ENCODE peak calls at places on chromosomes 4 and X, in ten cellular contexts. E is SK-N-DZ; P is AG10803; Y is RCC 7860; L is aorta; M is HEK293T; N is hypothalamus; K is activated effector memory CD4-positive, alpha-beta T cell treated with anti-CD3 and anti-CD28 coated beads, Interleukin-2, amount 50 U/mL, for 16 hours; O is ovary; Q is HCT116. B is an unnamed sample.
A peak's percentile ranks its signal among the peaks of the same experiment; 100 is the strongest.

GRCh38 chrX:71606536-71607216 is 11.6 kb downstream of the CXCR3 start:
- DNase-seq in E (no peak), P (no peak), Y (no peak), L (peak; percentile 10), M (no peak), N (no peak), K (no peak), O (no peak), Q (no peak), B (no peak)

GRCh38 chrX:129744881-129745321 is 6.1 kb downstream of the XPNPEP2 start:
- DNase-seq in E (no peak), P (no peak), Y (no peak), L (no peak), M (no peak), N (no peak), K (peak; percentile 64), O (no peak), Q (no peak), B (no peak)

GRCh38 chrX:16869393-16870094 is 618 bp downstream of the RBBP7 start:
- DNase-seq in E (peak; percentile 18), P (peak; percentile 32), Y (peak; percentile 7), L (no peak), M (peak; percentile 71), N (no peak), K (peak; percentile 83), O (no peak), Q (no peak), B (no peak)

GRCh38 chr4:189206953-189207352 is 733.7 kb upstream of the FRG1 start:
- DNase-seq in E (no peak), P (no peak), Y (no peak), L (no peak), M (no peak), N (no peak), K (no peak), O (no peak), Q (no peak), B (no peak)

GRCh38 chrX:23394421-23394820 is 59.8 kb downstream of the PTCHD1 start:
- DNase-seq in E (no peak), P (no peak), Y (no peak), L (no peak), M (no peak), N (no peak), K (no peak), O (no peak), Q (no peak), B (no peak)

GRCh38 chrX:46328133-46328532 is 217.1 kb downstream of the ZNF674 start:
- DNase-seq in E (no peak), P (no peak), Y (no peak), L (no peak), M (no peak), N (no peak), K (no peak), O (no peak), Q (no peak), B (no peak)

GRCh38 chr4:70902577-70903281 is 560 bp downstream of the MOB1B start:
- DNase-seq in E (peak; percentile 30), P (peak; percentile 27), Y (no peak), L (no peak), M (peak; percentile 46), N (peak; percentile 56), K (no peak), O (no peak), Q (no peak), B (peak; percentile 56)

GRCh38 chr4:166501941-166502382 is 628.9 kb downstream of the TLL1 start:
- DNase-seq in E (no peak), P (no peak), Y (no peak), L (no peak), M (peak; percentile 35), N (no peak), K (no peak), O (no peak), Q (peak; percentile 39), B (no peak)

GRCh38 chr4:120007171-120007894 is 59.3 kb downstream of the MAD2L1 start:
- DNase-seq in E (no peak), P (peak; percentile 91), Y (no peak), L (no peak), M (no peak), N (no peak), K (no peak), O (no peak), Q (no peak), B (no peak)

GRCh38 chrX:43551590-43551989 is 104.5 kb upstream of the MAOA start:
- DNase-seq in E (no peak), P (no peak), Y (peak; percentile 10), L (no peak), M (no peak), N (no peak), K (no peak), O (no peak), Q (no peak), B (no peak)

GRCh38 chr4:100949350-100949935 is 397.9 kb downstream of the PPP3CA start:
- DNase-seq in E (no peak), P (peak; percentile 12), Y (no peak), L (no peak), M (no peak), N (no peak), K (no peak), O (no peak), Q (no peak), B (no peak)

GRCh38 chr4:99863804-99864203 is 30.4 kb downstream of the LAMTOR3 start:
- DNase-seq in E (no peak), P (peak; percentile 7), Y (no peak), L (no peak), M (no peak), N (no peak), K (no peak), O (no peak), Q (no peak), B (no peak)

GRCh38 chr4:47031713-47032404 is 492 bp downstream of the GABRB1 start:
- DNase-seq in E (peak; percentile 6), P (no peak), Y (no peak), L (no peak), M (no peak), N (peak; percentile 42), K (peak; percentile 62), O (no peak), Q (no peak), B (no peak)

GRCh38 chrX:38166478-38167083 is 54.1 kb downstream of the SRPX start:
- DNase-seq in E (peak; percentile 2), P (no peak), Y (peak; percentile 18), L (no peak), M (no peak), N (no peak), K (no peak), O (no peak), Q (peak; percentile 3), B (no peak)

GRCh38 chr4:98728433-98728832 is 70.0 kb upstream of the TSPAN5 start:
- DNase-seq in E (no peak), P (peak; percentile 30), Y (peak; percentile 56), L (no peak), M (no peak), N (no peak), K (no peak), O (no peak), Q (no peak), B (peak; percentile 4)

GRCh38 chr4:146105464-146105863 is 70.1 kb upstream of the LSM6 start:
- DNase-seq in E (no peak), P (peak; percentile 6), Y (no peak), L (no peak), M (no peak), N (no peak), K (no peak), O (no peak), Q (no peak), B (no peak)

GRCh38 chr4:114312349-114312748 is 286.3 kb upstream of the UGT8 start:
- DNase-seq in E (no peak), P (no peak), Y (no peak), L (no peak), M (no peak), N (no peak), K (no peak), O (no peak), Q (no peak), B (no peak)

GRCh38 chrX:20680998-20681397 is 414.3 kb upstream of the RPS6KA3 start:
- DNase-seq in E (no peak), P (peak; percentile 51), Y (peak; percentile 20), L (no peak), M (no peak), N (no peak), K (no peak), O (no peak), Q (no peak), B (no peak)

GRCh38 chrX:29666361-29666760 is 549.0 kb upstream of the MAGEB2 start:
- DNase-seq in E (no peak), P (peak; percentile 52), Y (no peak), L (no peak), M (no peak), N (no peak), K (no peak), O (no peak), Q (no peak), B (no peak)

GRCh38 chr4:22072240-22072639 is 123.7 kb upstream of the KCNIP4 start:
- DNase-seq in E (no peak), P (no peak), Y (no peak), L (no peak), M (no peak), N (no peak), K (no peak), O (no peak), Q (no peak), B (no peak)

GRCh38 chr4:20356565-20356964 is 104.9 kb downstream of the SLIT2 start:
- DNase-seq in E (no peak), P (no peak), Y (peak; percentile 55), L (no peak), M (no peak), N (no peak), K (no peak), O (no peak), Q (no peak), B (no peak)

GRCh38 chr4:128979934-128980333 is 113.4 kb downstream of the SCLT1 start:
- DNase-seq in E (no peak), P (peak; percentile 85), Y (peak; percentile 70), L (no peak), M (no peak), N (no peak), K (no peak), O (no peak), Q (no peak), B (no peak)

GRCh38 chr4:10732235-10732975 is 47.8 kb upstream of the CLNK start:
- DNase-seq in E (no peak), P (no peak), Y (no peak), L (no peak), M (no peak), N (no peak), K (no peak), O (no peak), Q (no peak), B (no peak)

GRCh38 chrX:45513042-45513441 is 312.4 kb upstream of the DIPK2B start:
- DNase-seq in E (no peak), P (no peak), Y (no peak), L (no peak), M (no peak), N (no peak), K (no peak), O (no peak), Q (no peak), B (no peak)

GRCh38 chrX:106249706-106250379 is 81.7 kb downstream of the PWWP3B start:
- DNase-seq in E (no peak), P (no peak), Y (no peak), L (no peak), M (no peak), N (no peak), K (no peak), O (peak; percentile 32), Q (no peak), B (no peak)

GRCh38 chr4:174828845-174829701 is at the start of gene GLRA3:
- DNase-seq in E (peak; percentile 67), P (no peak), Y (no peak), L (peak; percentile 76), M (peak; percentile 83), N (peak; percentile 23), K (no peak), O (peak; percentile 19), Q (no peak), B (peak; percentile 81)

GRCh38 chr4:113636877-113637276 is 124.7 kb downstream of the CAMK2D start:
- DNase-seq in E (no peak), P (peak; percentile 60), Y (peak; percentile 14), L (no peak), M (no peak), N (no peak), K (peak; percentile 66), O (no peak), Q (no peak), B (no peak)

GRCh38 chrX:72540318-72540717 is 32.3 kb downstream of the HDAC8 start:
- DNase-seq in E (peak; percentile 7), P (peak; percentile 40), Y (no peak), L (no peak), M (peak; percentile 35), N (no peak), K (no peak), O (no peak), Q (no peak), B (no peak)